ENCODE peak calls at places on chromosomes 3 and 15, in five cellular contexts. One of them, this sample, is unnamed.

GRCh38 chr15:41922353-41922752 is 28.5 kb upstream of the SPTBN5 start:
- DNase-seq in WERI-Rb-1: no peak
- DNase-seq in omental fat pad: no peak
- DNase-seq in GM10248: no peak
- DNase-seq in endodermal cell: no peak
- DNase-seq in this sample: no peak

GRCh38 chr3:20336572-20336971 is 150.6 kb upstream of the SGO1 start:
- DNase-seq in WERI-Rb-1: no peak
- DNase-seq in endodermal cell: no peak
- DNase-seq in GM10248: no peak
- DNase-seq in omental fat pad: no peak
- DNase-seq in this sample: no peak

GRCh38 chr15:80081390-80081789 is 21.9 kb downstream of the ZFAND6 start:
- DNase-seq in GM10248: no peak
- DNase-seq in endodermal cell: no peak
- DNase-seq in omental fat pad: no peak
- DNase-seq in WERI-Rb-1: no peak
- DNase-seq in this sample: no peak

GRCh38 chr3:16112910-16113504 is 61.5 kb upstream of the GALNT15 start:
- DNase-seq in WERI-Rb-1: no peak
- DNase-seq in endodermal cell: no peak
- DNase-seq in GM10248: no peak
- DNase-seq in omental fat pad: no peak
- DNase-seq in this sample: no peak

GRCh38 chr15:96326551-96327154 is 3.8 kb upstream of the NR2F2 start:
- DNase-seq in endodermal cell: peak
- DNase-seq in WERI-Rb-1: no peak
- DNase-seq in GM10248: no peak
- DNase-seq in omental fat pad: no peak
- DNase-seq in this sample: no peak

GRCh38 chr3:82163907-82164520 is 402.6 kb upstream of the GBE1 start:
- DNase-seq in WERI-Rb-1: no peak
- DNase-seq in omental fat pad: no peak
- DNase-seq in GM10248: no peak
- DNase-seq in endodermal cell: no peak
- DNase-seq in this sample: no peak

GRCh38 chr3:69433016-69433937 is 47.4 kb upstream of the FRMD4B start:
- DNase-seq in endodermal cell: no peak
- DNase-seq in omental fat pad: no peak
- DNase-seq in GM10248: no peak
- DNase-seq in WERI-Rb-1: no peak
- DNase-seq in this sample: no peak

GRCh38 chr3:33392703-33393125 is 47.5 kb downstream of the UBP1 start:
- DNase-seq in omental fat pad: no peak
- DNase-seq in endodermal cell: no peak
- DNase-seq in GM10248: no peak
- DNase-seq in WERI-Rb-1: no peak
- DNase-seq in this sample: no peak

GRCh38 chr15:25136119-25136518 is 181.3 kb downstream of the SNRPN start:
- DNase-seq in endodermal cell: peak
- DNase-seq in WERI-Rb-1: peak
- DNase-seq in GM10248: no peak
- DNase-seq in omental fat pad: no peak
- DNase-seq in this sample: no peak

GRCh38 chr3:99410789-99411311 is 227.5 kb upstream of the COL8A1 start:
- DNase-seq in WERI-Rb-1: no peak
- DNase-seq in omental fat pad: no peak
- DNase-seq in endodermal cell: peak
- DNase-seq in GM10248: no peak
- DNase-seq in this sample: no peak

GRCh38 chr3:130905551-130905950 is 11.7 kb downstream of the ATP2C1 start:
- DNase-seq in WERI-Rb-1: no peak
- DNase-seq in GM10248: no peak
- DNase-seq in omental fat pad: no peak
- DNase-seq in endodermal cell: no peak
- DNase-seq in this sample: no peak

GRCh38 chr3:182971637-182972036 is 8.7 kb downstream of the DCUN1D1 start:
- DNase-seq in GM10248: no peak
- DNase-seq in omental fat pad: no peak
- DNase-seq in WERI-Rb-1: no peak
- DNase-seq in endodermal cell: no peak
- DNase-seq in this sample: no peak

GRCh38 chr3:132623646-132624045 is 26.6 kb downstream of the ACKR4 start:
- DNase-seq in omental fat pad: no peak
- DNase-seq in GM10248: no peak
- DNase-seq in WERI-Rb-1: no peak
- DNase-seq in endodermal cell: no peak
- DNase-seq in this sample: no peak

GRCh38 chr15:40320931-40321371 is 2.5 kb upstream of the INAFM2 start:
- DNase-seq in WERI-Rb-1: peak
- DNase-seq in endodermal cell: peak
- DNase-seq in GM10248: peak
- DNase-seq in omental fat pad: no peak
- DNase-seq in this sample: peak

GRCh38 chr15:35753486-35753885 is 207.5 kb upstream of the DPH6 start:
- DNase-seq in WERI-Rb-1: no peak
- DNase-seq in endodermal cell: no peak
- DNase-seq in GM10248: no peak
- DNase-seq in omental fat pad: no peak
- DNase-seq in this sample: no peak

GRCh38 chr3:45817788-45818523 is 21.6 kb upstream of the SLC6A20 start:
- DNase-seq in endodermal cell: no peak
- DNase-seq in GM10248: no peak
- DNase-seq in omental fat pad: no peak
- DNase-seq in WERI-Rb-1: no peak
- DNase-seq in this sample: no peak

GRCh38 chr3:194176274-194176991 is 40.5 kb downstream of the HES1 start:
- DNase-seq in omental fat pad: no peak
- DNase-seq in WERI-Rb-1: peak
- DNase-seq in GM10248: no peak
- DNase-seq in endodermal cell: peak
- DNase-seq in this sample: no peak

GRCh38 chr3:4493931-4494806 is 1.0 kb downstream of the ITPR1 start:
- DNase-seq in GM10248: no peak
- DNase-seq in WERI-Rb-1: no peak
- DNase-seq in endodermal cell: peak
- DNase-seq in omental fat pad: no peak
- DNase-seq in this sample: no peak

GRCh38 chr15:40100947-40101905 is 7.5 kb downstream of the BMF start:
- DNase-seq in WERI-Rb-1: no peak
- DNase-seq in GM10248: no peak
- DNase-seq in endodermal cell: no peak
- DNase-seq in omental fat pad: no peak
- DNase-seq in this sample: no peak

GRCh38 chr15:49645937-49646336 is 25.1 kb downstream of the DTWD1 start:
- DNase-seq in omental fat pad: no peak
- DNase-seq in GM10248: no peak
- DNase-seq in endodermal cell: no peak
- DNase-seq in WERI-Rb-1: no peak
- DNase-seq in this sample: no peak

GRCh38 chr3:42264399-42265058 is 1.5 kb downstream of the CCK start:
- DNase-seq in omental fat pad: peak
- DNase-seq in WERI-Rb-1: peak
- DNase-seq in GM10248: no peak
- DNase-seq in endodermal cell: peak
- DNase-seq in this sample: no peak

GRCh38 chr15:67967871-67968423 is 86.2 kb upstream of the PIAS1 start:
- DNase-seq in omental fat pad: peak
- DNase-seq in WERI-Rb-1: peak
- DNase-seq in endodermal cell: peak
- DNase-seq in GM10248: peak
- DNase-seq in this sample: peak

GRCh38 chr15:68699881-68700394 is 120.8 kb downstream of the ANP32A start:
- DNase-seq in GM10248: no peak
- DNase-seq in WERI-Rb-1: peak
- DNase-seq in omental fat pad: no peak
- DNase-seq in endodermal cell: no peak
- DNase-seq in this sample: no peak

GRCh38 chr15:34119291-34119690 is 17.4 kb downstream of the PGBD4 start:
- DNase-seq in endodermal cell: no peak
- DNase-seq in WERI-Rb-1: peak
- DNase-seq in GM10248: no peak
- DNase-seq in omental fat pad: no peak
- DNase-seq in this sample: no peak

GRCh38 chr3:83003917-83004316 is 1242.5 kb upstream of the GBE1 start:
- DNase-seq in WERI-Rb-1: no peak
- DNase-seq in omental fat pad: no peak
- DNase-seq in GM10248: no peak
- DNase-seq in endodermal cell: no peak
- DNase-seq in this sample: no peak

GRCh38 chr3:52349611-52350395 is 33.7 kb downstream of the DNAH1 start:
- DNase-seq in omental fat pad: no peak
- DNase-seq in WERI-Rb-1: no peak
- DNase-seq in GM10248: no peak
- DNase-seq in endodermal cell: no peak
- DNase-seq in this sample: no peak

GRCh38 chr3:58111513-58112184 is 99.1 kb downstream of the DNASE1L3 start:
- DNase-seq in WERI-Rb-1: no peak
- DNase-seq in GM10248: peak
- DNase-seq in omental fat pad: no peak
- DNase-seq in endodermal cell: no peak
- DNase-seq in this sample: peak

GRCh38 chr15:81326466-81327212 is 2.7 kb upstream of the STARD5 start:
- DNase-seq in endodermal cell: no peak
- DNase-seq in omental fat pad: no peak
- DNase-seq in WERI-Rb-1: no peak
- DNase-seq in GM10248: no peak
- DNase-seq in this sample: no peak

GRCh38 chr3:185688808-185689207 is 102.7 kb downstream of the SENP2 start:
- DNase-seq in WERI-Rb-1: no peak
- DNase-seq in endodermal cell: peak
- DNase-seq in GM10248: no peak
- DNase-seq in omental fat pad: no peak
- DNase-seq in this sample: peak

GRCh38 chr15:62848631-62849050 is 193.9 kb upstream of the TPM1 start:
- DNase-seq in endodermal cell: peak
- DNase-seq in WERI-Rb-1: no peak
- DNase-seq in GM10248: no peak
- DNase-seq in omental fat pad: no peak
- DNase-seq in this sample: no peak
- TF ChIP-seq CTCF in endodermal cell: no peak
- TF ChIP-seq CTCF in WERI-Rb-1: no peak
- TF ChIP-seq CTCF in GM10248: no peak
- TF ChIP-seq CTCF in omental fat pad: no peak
- TF ChIP-seq CTCF in this sample: no peak

DNA sequence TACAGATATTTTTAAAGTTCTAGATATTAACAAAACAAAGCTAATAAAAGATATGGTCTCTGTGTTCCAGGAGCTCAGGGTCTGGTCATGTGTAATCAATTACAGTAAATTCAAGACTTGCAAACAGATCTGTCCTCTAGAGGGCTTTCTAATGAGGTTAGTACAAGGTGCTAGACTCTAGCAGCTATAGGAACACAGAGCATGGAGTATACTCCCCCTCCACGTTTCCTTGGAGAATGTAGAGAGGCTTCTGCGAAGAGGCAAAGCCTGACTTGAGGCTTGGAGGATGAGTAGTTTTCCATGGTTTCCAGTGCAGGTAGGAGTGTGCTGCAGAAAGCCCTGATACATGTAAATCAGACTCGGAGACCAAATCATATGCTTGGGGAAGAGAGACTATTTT is 32.7 kb upstream of the DLG1 start:
- DNase-seq in omental fat pad: no peak
- DNase-seq in GM10248: no peak
- DNase-seq in WERI-Rb-1: no peak
- DNase-seq in endodermal cell: peak
- DNase-seq in this sample: no peak
- TF ChIP-seq CTCF in omental fat pad: no peak
- TF ChIP-seq CTCF in GM10248: no peak
- TF ChIP-seq CTCF in WERI-Rb-1: peak
- TF ChIP-seq CTCF in endodermal cell: peak
- TF ChIP-seq CTCF in this sample: no peak

GRCh38 chr3:105364113-105364512 is 2.6 kb upstream of the ALCAM start:
- DNase-seq in WERI-Rb-1: no peak
- DNase-seq in GM10248: no peak
- DNase-seq in omental fat pad: no peak
- DNase-seq in endodermal cell: no peak
- DNase-seq in this sample: no peak
- TF ChIP-seq CTCF in WERI-Rb-1: no peak
- TF ChIP-seq CTCF in GM10248: no peak
- TF ChIP-seq CTCF in omental fat pad: no peak
- TF ChIP-seq CTCF in endodermal cell: no peak
- TF ChIP-seq CTCF in this sample: no peak

GRCh38 chr3:166837535-166837934 is 542.6 kb downstream of the ZBBX start:
- DNase-seq in endodermal cell: peak
- DNase-seq in GM10248: peak
- DNase-seq in WERI-Rb-1: peak
- DNase-seq in omental fat pad: no peak
- DNase-seq in this sample: peak
- TF ChIP-seq CTCF in endodermal cell: peak
- TF ChIP-seq CTCF in GM10248: no peak
- TF ChIP-seq CTCF in WERI-Rb-1: peak
- TF ChIP-seq CTCF in omental fat pad: no peak
- TF ChIP-seq CTCF in this sample: peak

GRCh38 chr3:7543294-7543693 is 682.4 kb downstream of the GRM7 start:
- DNase-seq in omental fat pad: no peak
- DNase-seq in GM10248: no peak
- DNase-seq in WERI-Rb-1: no peak
- DNase-seq in endodermal cell: no peak
- DNase-seq in this sample: no peak
- TF ChIP-seq CTCF in omental fat pad: no peak
- TF ChIP-seq CTCF in GM10248: no peak
- TF ChIP-seq CTCF in WERI-Rb-1: no peak
- TF ChIP-seq CTCF in endodermal cell: peak
- TF ChIP-seq CTCF in this sample: no peak